ENCODE peak calls at places on chromosomes 6 and 20, in six cellular contexts. Q, G, P, U, V and Y are unnamed samples.

GRCh38 chr6:169029861-169030260 is 223.8 kb downstream of the THBS2 start:
- DNase-seq in V (no peak), G (no peak), U (no peak), Q (no peak), P (no peak), Y (no peak)

GRCh38 chr6:142377112-142377848 is 75.5 kb downstream of the ADGRG6 start:
- DNase-seq in Q (no peak), V (no peak), G (no peak), P (no peak), U (no peak), Y (no peak)

GRCh38 chr20:35776513-35777101 is 4.8 kb downstream of the PHF20 start:
- DNase-seq in G (no peak), V (no peak), U (no peak), P (no peak), Q (no peak), Y (no peak)

GRCh38 chr20:41462372-41463161 is 95.9 kb upstream of the EMILIN3 start:
- DNase-seq in U (no peak), P (no peak), V (no peak), G (no peak), Q (no peak), Y (no peak)

GRCh38 chr20:19992996-19993908 is 23.9 kb upstream of the NAA20 start:
- DNase-seq in P (no peak), V (no peak), G (no peak), Q (peak; percentile 73), U (peak; percentile 90), Y (peak; percentile 62)

GRCh38 chr20:64045346-64046011 is 4.0 kb downstream of the SOX18 start:
- DNase-seq in U (no peak), Q (no peak), V (no peak), G (no peak), P (no peak), Y (no peak)

GRCh38 chr6:26104457-26105108 is 17.4 kb downstream of the HFE start:
- DNase-seq in P (no peak), U (no peak), Q (no peak), G (no peak), V (no peak), Y (no peak)

GRCh38 chr6:14276667-14277404 is 159.3 kb downstream of the CD83 start:
- DNase-seq in G (peak; percentile 85), Q (no peak), V (no peak), P (no peak), U (no peak), Y (no peak)

GRCh38 chr6:125066964-125067363 is 86.6 kb upstream of the TPD52L1 start:
- DNase-seq in G (no peak), P (no peak), U (no peak), V (no peak), Q (no peak), Y (peak; percentile 4)

GRCh38 chr20:49566401-49566800 is 1.5 kb downstream of the PTGIS start:
- DNase-seq in G (no peak), U (no peak), P (no peak), Q (no peak), V (no peak), Y (no peak)

GRCh38 chr6:110296151-110297028 is 61.8 kb downstream of the METTL24 start:
- DNase-seq in Q (no peak), P (no peak), G (no peak), V (no peak), U (no peak), Y (no peak)

GRCh38 chr6:46370622-46371021 is 120.6 kb downstream of the RCAN2 start:
- DNase-seq in V (no peak), G (no peak), P (no peak), Q (no peak), U (no peak), Y (no peak)

GRCh38 chr6:39425346-39426056 is 103.0 kb upstream of the KCNK16 start:
- DNase-seq in G (no peak), P (no peak), U (no peak), V (no peak), Q (peak; percentile 40), Y (no peak)

GRCh38 chr20:41848180-41848579 is 230.0 kb upstream of the CHD6 start:
- DNase-seq in U (no peak), Q (no peak), G (no peak), P (no peak), V (no peak), Y (no peak)

GRCh38 chr20:48350291-48350988 is 477.4 kb downstream of the PREX1 start:
- DNase-seq in V (no peak), G (no peak), Q (no peak), U (no peak), P (no peak), Y (no peak)

GRCh38 chr20:1663917-1664316 is 6.3 kb upstream of the SIRPG start:
- DNase-seq in V (no peak), G (no peak), Q (no peak), P (no peak), U (no peak), Y (peak; percentile 4)

GRCh38 chr6:44297063-44298038 is 15.8 kb downstream of the AARS2 start:
- DNase-seq in U (no peak), P (no peak), Q (peak; percentile 77), V (peak; percentile 80), G (peak; percentile 35), Y (no peak)

GRCh38 chr6:97405818-97406409 is 122.9 kb upstream of the MMS22L start:
- DNase-seq in P (no peak), V (no peak), U (no peak), Q (no peak), G (no peak), Y (no peak)

GRCh38 chr6:26159417-26160273 is 72.4 kb downstream of the HFE start:
- DNase-seq in P (no peak), G (no peak), V (no peak), U (no peak), Q (peak; percentile 38), Y (no peak)

GRCh38 chr20:62122659-62123449 is 579 bp downstream of the LSM14B start:
- DNase-seq in P (no peak), G (peak; percentile 58), U (no peak), V (peak; percentile 75), Q (peak; percentile 56), Y (no peak)

GRCh38 chr20:31863296-31864085 is 6.8 kb downstream of the DUSP15 start:
- DNase-seq in V (no peak), P (no peak), Q (no peak), G (no peak), U (no peak), Y (no peak)

GRCh38 chr6:54063228-54063539 is 48.1 kb upstream of the MLIP start:
- DNase-seq in U (no peak), P (no peak), V (no peak), Q (no peak), G (no peak), Y (no peak)

GRCh38 chr6:147744012-147744411 is 235.5 kb downstream of the SAMD5 start:
- DNase-seq in G (no peak), V (no peak), U (no peak), Q (no peak), P (no peak), Y (no peak)

GRCh38 chr6:109625199-109625598 is 65.8 kb downstream of the AK9 start:
- DNase-seq in V (no peak), P (no peak), G (no peak), U (no peak), Q (no peak), Y (no peak)

GRCh38 chr20:4018015-4018748 is 2.8 kb upstream of the RNF24 start:
- DNase-seq in V (no peak), G (no peak), Q (no peak), U (no peak), P (no peak), Y (no peak)

GRCh38 chr6:75279418-75279817 is 5.2 kb downstream of the TMEM30A start:
- DNase-seq in U (no peak), V (no peak), Q (no peak), P (no peak), G (no peak), Y (no peak)

GRCh38 chr6:153727910-153728309 is 311.1 kb upstream of the OPRM1 start:
- DNase-seq in U (no peak), P (no peak), G (no peak), Q (no peak), V (no peak), Y (peak; percentile 1)

GRCh38 chr6:119323478-119323877 is 26.1 kb downstream of the MAN1A1 start:
- DNase-seq in V (no peak), P (no peak), Q (no peak), G (no peak), U (no peak), Y (no peak)

GRCh38 chr20:49276201-49276894 is 1.5 kb downstream of the ZNFX1 start:
- DNase-seq in P (no peak), U (no peak), V (no peak), G (peak; percentile 43), Q (peak; percentile 57), Y (no peak)